ENCODE peak calls at places on chromosome 1, in four cellular contexts. I is K562, X is GM12878, R is GM12891. C is an unnamed sample.

GRCh38 chr1:173301507-173301906 is 94.4 kb upstream of the TNFSF4 start:
- DNase-seq in I (peak; percentile 25), X (no peak), R (no peak), C (no peak)

GRCh38 chr1:246798107-246798506 is 73.9 kb downstream of the SCCPDH start:
- DNase-seq in I (no peak), X (no peak), R (no peak), C (no peak)

GRCh38 chr1:175887981-175888428 is 144.6 kb upstream of the TNR start:
- DNase-seq in I (peak; percentile 82), X (no peak), R (peak; percentile 67), C (peak; percentile 6)

GRCh38 chr1:165823552-165824268 is 3.7 kb upstream of the UCK2 start:
- DNase-seq in I (no peak), X (no peak), R (no peak), C (no peak)

GRCh38 chr1:152185544-152186391 is 26.7 kb upstream of the RPTN start:
- DNase-seq in I (peak; percentile 58), X (no peak), R (peak; percentile 25), C (peak; percentile 45)

GRCh38 chr1:187313115-187313514 is 484.4 kb downstream of the PLA2G4A start:
- DNase-seq in I (no peak), X (no peak), R (no peak), C (no peak)

GRCh38 chr1:226627924-226628623 is 79.5 kb downstream of the STUM start:
- DNase-seq in I (no peak), X (no peak), R (no peak), C (no peak)

GRCh38 chr1:161193561-161194235 is 5.2 kb downstream of the ADAMTS4 start:
- DNase-seq in I (no peak), X (no peak), R (no peak), C (no peak)

GRCh38 chr1:177077734-177078489 is 86.6 kb downstream of the ASTN1 start:
- DNase-seq in I (no peak), X (no peak), R (no peak), C (no peak)

GRCh38 chr1:151403612-151404011 is 4.2 kb downstream of the PSMB4 start:
- DNase-seq in I (no peak), X (no peak), R (no peak), C (no peak)

GRCh38 chr1:222042120-222042519 is 300.2 kb upstream of the DUSP10 start:
- DNase-seq in I (no peak), X (no peak), R (no peak), C (no peak)

GRCh38 chr1:59499273-59499955 is 202.5 kb downstream of the FGGY start:
- DNase-seq in I (no peak), X (no peak), R (no peak), C (no peak)

GRCh38 chr1:116762781-116763115 is 8.5 kb downstream of the CD2 start:
- DNase-seq in I (peak; percentile 33), X (no peak), R (no peak), C (no peak)

GRCh38 chr1:62309906-62310305 is 9.3 kb downstream of the KANK4 start:
- DNase-seq in I (no peak), X (no peak), R (no peak), C (no peak)

GRCh38 chr1:62306065-62306464 is 13.2 kb downstream of the KANK4 start:
- DNase-seq in I (no peak), X (no peak), R (no peak), C (no peak)

GRCh38 chr1:62304975-62305374 is 14.3 kb downstream of the KANK4 start:
- DNase-seq in I (no peak), X (no peak), R (no peak), C (no peak)

GRCh38 chr1:62304515-62304914 is 14.7 kb downstream of the KANK4 start:
- DNase-seq in I (no peak), X (no peak), R (no peak), C (no peak)

DNA sequence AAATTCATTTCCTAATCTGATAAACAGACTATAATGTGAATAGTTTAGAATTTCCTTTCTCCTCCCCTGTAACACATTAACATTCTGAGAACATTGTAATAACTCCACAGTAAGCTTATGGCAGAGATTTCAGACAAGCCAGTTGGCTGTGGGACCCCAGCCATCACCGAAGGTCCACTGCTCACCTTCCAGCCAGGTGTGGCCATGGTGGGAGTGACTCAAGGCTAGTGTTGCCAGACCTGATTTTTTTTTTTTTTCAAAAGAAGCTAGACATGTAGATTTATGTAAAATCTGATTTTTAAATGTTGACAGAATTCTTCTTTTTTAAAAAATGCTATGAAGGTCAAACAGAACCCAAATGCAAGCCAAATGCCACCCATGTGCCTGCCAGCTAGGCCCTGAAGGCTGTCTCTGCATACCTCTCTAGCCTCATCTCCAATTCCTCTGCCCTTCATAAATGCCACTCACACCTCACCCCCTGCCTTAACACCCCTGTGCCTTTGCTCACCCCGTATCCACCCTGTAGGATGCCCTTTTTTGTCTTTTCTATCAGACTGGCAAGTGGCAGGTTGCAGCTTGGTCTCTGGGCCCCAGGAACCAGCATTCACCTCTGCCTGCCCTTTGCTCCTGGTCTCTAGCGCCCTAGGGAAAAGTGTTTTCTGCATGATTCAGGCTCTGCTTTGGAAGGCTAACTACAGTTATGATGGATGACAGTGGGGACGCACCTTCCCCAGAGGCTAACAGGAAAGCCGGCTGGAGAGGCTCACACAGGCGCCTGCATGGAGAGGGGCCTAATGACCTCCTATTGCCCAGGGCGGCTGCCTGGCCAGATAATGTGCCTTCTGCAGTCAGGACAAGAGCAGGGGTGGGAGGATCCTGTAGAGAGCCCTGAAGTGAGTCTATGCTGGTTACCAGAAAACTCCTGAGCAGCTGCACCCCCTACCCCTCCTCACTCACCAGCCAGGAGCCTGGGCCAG is 11.4 kb downstream of the KANK4 start:
- DNase-seq in I (no peak), X (no peak), R (no peak), C (no peak)
- TF ChIP-seq SPI1 in I (no peak), X (no peak), R (no peak), C (no peak)

GRCh38 chr1:44644806-44645205 is 29.5 kb downstream of the TMEM53 start:
- DNase-seq in I (no peak), X (no peak), R (no peak), C (no peak)
- TF ChIP-seq SPI1 in I (no peak), X (no peak), R (no peak), C (no peak)

GRCh38 chr1:24412408-24412807 is 1.2 kb downstream of the STPG1 start:
- DNase-seq in I (no peak), X (no peak), R (no peak), C (no peak)

GRCh38 chr1:24414884-24415333 is 693 bp upstream of the NIPAL3 start:
- DNase-seq in I (no peak), X (no peak), R (no peak), C (no peak)

GRCh38 chr1:24415334-24415909 is at the start of gene NIPAL3:
- DNase-seq in I (peak; percentile 92), X (peak; percentile 98), R (peak; percentile 83), C (peak; percentile 99)

GRCh38 chr1:24411963-24412362 is 1.6 kb downstream of the STPG1 start:
- DNase-seq in I (no peak), X (no peak), R (no peak), C (no peak)

DNA sequence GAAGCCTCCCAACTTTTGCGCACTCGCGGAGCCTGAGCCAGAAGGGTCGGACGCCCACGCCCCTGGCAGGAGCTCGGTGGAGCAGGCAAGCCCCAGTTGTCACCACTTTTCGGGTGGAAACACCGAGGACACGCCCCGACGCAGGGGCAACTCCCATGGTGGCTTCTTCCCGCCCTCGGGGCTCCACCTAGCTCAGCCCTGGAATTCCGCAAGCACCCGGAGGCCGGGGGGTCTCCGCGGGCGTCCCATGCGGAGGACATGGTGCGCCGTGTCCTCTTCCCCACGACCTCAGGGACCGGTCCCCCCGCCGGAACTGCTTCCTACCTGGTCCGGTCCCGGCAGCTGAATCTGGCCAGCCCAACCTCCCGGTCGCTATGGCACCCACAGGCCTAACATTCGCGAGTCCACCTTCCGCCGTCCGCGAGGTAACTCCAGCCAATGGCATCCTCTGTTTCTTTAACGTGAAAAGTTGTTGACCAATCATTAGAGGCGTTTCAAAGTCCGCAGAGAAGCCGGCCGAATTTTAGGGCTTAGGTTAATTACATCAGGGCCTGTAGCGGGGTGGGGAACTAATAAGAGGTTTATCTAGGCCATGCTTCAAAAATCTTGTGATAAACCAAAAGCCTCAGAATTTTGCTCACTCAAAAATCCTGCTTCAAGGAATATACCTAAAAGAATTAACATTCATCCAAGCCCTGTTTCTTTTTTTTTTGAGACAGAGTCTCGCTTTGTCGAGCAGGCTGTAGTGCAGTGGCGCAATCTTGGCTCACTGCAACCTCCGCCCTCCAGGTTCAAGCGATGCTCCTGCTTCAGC is at the start of gene STPG1:
- DNase-seq in I (peak; percentile 98), X (peak; percentile 72), R (peak; percentile 81), C (peak; percentile 95)
- TF ChIP-seq SPI1 in I (no peak), X (no peak), R (no peak), C (no peak)

GRCh38 chr1:2257245-2257627 is 29.1 kb downstream of the SKI start:
- DNase-seq in I (no peak), X (no peak), R (no peak), C (no peak)
- TF ChIP-seq SPI1 in I (no peak), X (no peak), R (no peak), C (no peak)

GRCh38 chr1:112706505-112707216 is at the start of gene RHOC:
- DNase-seq in I (peak; percentile 94), X (no peak), R (peak; percentile 80), C (no peak)

GRCh38 chr1:112708489-112708888 is 1.6 kb upstream of the RHOC start:
- DNase-seq in I (peak; percentile 47), X (no peak), R (no peak), C (no peak)

GRCh38 chr1:112708002-112708448 is 1.1 kb upstream of the RHOC start:
- DNase-seq in I (no peak), X (no peak), R (no peak), C (no peak)

GRCh38 chr1:112704908-112705627 is 1.9 kb downstream of the RHOC start:
- DNase-seq in I (peak; percentile 88), X (peak; percentile 83), R (peak; percentile 83), C (peak; percentile 53)

GRCh38 chr1:112707217-112708001 is 482 bp upstream of the RHOC start:
- DNase-seq in I (peak; percentile 90), X (no peak), R (peak; percentile 77), C (peak; percentile 61)
- TF ChIP-seq SPI1 in I (no peak), X (no peak), R (no peak), C (no peak)

GRCh38 chr1:156600733-156601121 is 552 bp downstream of the GPATCH4 start:
- DNase-seq in I (no peak), X (no peak), R (no peak), C (no peak)

GRCh38 chr1:156599811-156600210 is 1.5 kb downstream of the GPATCH4 start:
- DNase-seq in I (no peak), X (no peak), R (no peak), C (peak; percentile 67)

GRCh38 chr1:156601122-156601830 is at the start of gene GPATCH4:
- DNase-seq in I (peak; percentile 78), X (no peak), R (no peak), C (peak; percentile 77)

GRCh38 chr1:156602557-156602993 is 1.3 kb upstream of the GPATCH4 start:
- DNase-seq in I (peak; percentile 45), X (no peak), R (no peak), C (peak; percentile 41)

GRCh38 chr1:156601892-156602291 is 613 bp upstream of the GPATCH4 start:
- DNase-seq in I (no peak), X (no peak), R (no peak), C (no peak)
- TF ChIP-seq SPI1 in I (no peak), X (no peak), R (no peak), C (no peak)

C was measured in HL-60.